ENCODE peak calls at places on chromosomes 6 and 20, in five cellular contexts. J is T-helper 9 cell, M is neural crest cell, Z is stromal cell of bone marrow, L is pancreas. A is an unnamed sample.

GRCh38 chr6:23654745-23655144 is 471.3 kb upstream of the NRSN1 start:
- DNase-seq in J (no peak), M (no peak), L (no peak), Z (no peak), A (no peak)

GRCh38 chr6:16236648-16237199 is 1.7 kb upstream of the GMPR start:
- DNase-seq in L (peak), M (no peak), J (no peak), Z (peak), A (peak)

GRCh38 chr6:96089173-96089572 is 73.4 kb downstream of the FUT9 start:
- DNase-seq in L (peak), Z (no peak), M (peak), J (no peak), A (no peak)

GRCh38 chr6:72420409-72420808 is 201.5 kb upstream of the KCNQ5 start:
- DNase-seq in J (no peak), Z (no peak), L (no peak), M (no peak), A (no peak)

GRCh38 chr6:52584203-52584602 is 7.3 kb upstream of the TRAM2 start:
- DNase-seq in L (no peak), J (no peak), Z (no peak), M (no peak), A (no peak)

GRCh38 chr6:56946368-56946767 is 8.5 kb upstream of the BEND6 start:
- DNase-seq in J (no peak), M (no peak), L (no peak), Z (no peak), A (no peak)

GRCh38 chr6:130890531-130890950 is 63.3 kb downstream of the SMLR1 start:
- DNase-seq in L (no peak), J (no peak), M (no peak), Z (no peak), A (peak)

GRCh38 chr20:1034420-1034799 is 32.3 kb upstream of the RSPO4 start:
- DNase-seq in J (no peak), Z (no peak), L (no peak), M (no peak), A (no peak)

GRCh38 chr6:129491436-129491835 is 218.5 kb downstream of the ARHGAP18 start:
- DNase-seq in L (no peak), J (no peak), Z (no peak), M (no peak), A (no peak)

GRCh38 chr6:166636191-166636938 is 9.3 kb upstream of the RPS6KA2 start:
- DNase-seq in M (no peak), Z (no peak), J (no peak), L (no peak), A (no peak)

GRCh38 chr20:53643031-53643832 is 49.6 kb upstream of the ZNF217 start:
- DNase-seq in M (no peak), L (peak), J (peak), Z (peak), A (no peak)

GRCh38 chr6:98335594-98335993 is 498.8 kb upstream of the POU3F2 start:
- DNase-seq in J (no peak), L (no peak), Z (no peak), M (no peak), A (no peak)

GRCh38 chr6:26087284-26088115 is at the start of gene HFE:
- DNase-seq in M (peak), Z (peak), L (peak), J (peak), A (no peak)

GRCh38 chr20:10731190-10731955 is 57.6 kb upstream of the JAG1 start:
- DNase-seq in Z (no peak), M (no peak), L (no peak), J (no peak), A (no peak)

GRCh38 chr6:75317503-75318206 is 33.1 kb upstream of the TMEM30A start:
- DNase-seq in J (no peak), Z (peak), M (no peak), L (no peak), A (peak)

GRCh38 chr6:132130530-132131298 is 179.5 kb upstream of the CCN2 start:
- DNase-seq in L (no peak), M (no peak), J (no peak), Z (peak), A (no peak)

GRCh38 chr6:53294611-53295010 is 54.1 kb downstream of the ELOVL5 start:
- DNase-seq in J (no peak), Z (no peak), L (no peak), M (no peak), A (no peak)

GRCh38 chr6:36197739-36198221 is 1.2 kb downstream of the BRPF3 start:
- DNase-seq in Z (no peak), M (no peak), J (no peak), L (peak), A (no peak)

GRCh38 chr6:44896701-44897100 is 431.4 kb upstream of the RUNX2 start:
- DNase-seq in Z (no peak), J (no peak), L (no peak), M (no peak), A (no peak)

GRCh38 chr20:24534282-24534681 is 64.9 kb downstream of the SYNDIG1 start:
- DNase-seq in M (no peak), J (no peak), Z (no peak), L (no peak), A (no peak)

GRCh38 chr6:55974688-55975087 is 99.3 kb upstream of the BMP5 start:
- DNase-seq in Z (no peak), J (no peak), L (no peak), M (no peak), A (no peak)

GRCh38 chr6:13452346-13453171 is 34.8 kb downstream of the GFOD1 start:
- DNase-seq in J (no peak), L (no peak), Z (no peak), M (no peak), A (no peak)

GRCh38 chr6:3732345-3733141 is 19.0 kb downstream of the PXDC1 start:
- DNase-seq in L (peak), Z (peak), J (peak), M (peak), A (peak)

GRCh38 chr6:91580635-91581034 is 993.8 kb upstream of the MAP3K7 start:
- DNase-seq in J (no peak), M (no peak), Z (no peak), L (no peak), A (no peak)

GRCh38 chr20:23367770-23368169 is 5.8 kb downstream of the GZF1 start:
- DNase-seq in Z (no peak), J (no peak), M (no peak), L (no peak), A (no peak)

GRCh38 chr6:131950767-131951575 is at the start of gene CCN2:
- DNase-seq in L (peak), M (peak), Z (peak), J (no peak), A (peak)

GRCh38 chr6:119350202-119351004 is 842 bp upstream of the MAN1A1 start:
- DNase-seq in J (no peak), M (no peak), Z (peak), L (peak), A (peak)